ENCODE peak calls at places on chromosome 21, in four cellular contexts. V, L, T and S are unnamed samples. For H3K79me2, the result is how much of the 10 kb centered on the place peaks cover.

GRCh38 chr21:34861302-34861701 is 187.8 kb downstream of the RUNX1 start:
- DNase-seq in T (no peak), V (no peak), L (no peak), S (no peak)

GRCh38 chr21:39845581-39846130 is 21.6 kb upstream of the PCP4 start:
- DNase-seq in V (no peak), T (no peak), L (no peak), S (no peak)

GRCh38 chr21:31554511-31555022 is 104.9 kb upstream of the SOD1 start:
- DNase-seq in T (no peak), V (no peak), L (no peak), S (no peak)

GRCh38 chr21:17466166-17466565 is 46.7 kb upstream of the CXADR start:
- DNase-seq in L (no peak), V (no peak), T (peak), S (no peak)

GRCh38 chr21:20306836-20307235 is 691.4 kb upstream of the NCAM2 start:
- DNase-seq in L (no peak), T (no peak), V (no peak), S (no peak)

GRCh38 chr21:45868488-45868887 is 113.1 kb upstream of the COL6A1 start:
- DNase-seq in L (no peak), V (no peak), T (no peak), S (no peak)

GRCh38 chr21:44982558-44983244 is 42.9 kb downstream of the SLX9 start:
- DNase-seq in V (no peak), L (no peak), T (peak), S (peak)

GRCh38 chr21:26715878-26716506 is 129.2 kb downstream of the ADAMTS1 start:
- DNase-seq in L (peak), V (peak), T (peak), S (peak)

GRCh38 chr21:46005081-46005480 is 23.5 kb downstream of the COL6A1 start:
- DNase-seq in V (peak), T (no peak), L (no peak), S (no peak)

GRCh38 chr21:34639882-34640788 is 25.2 kb upstream of the RCAN1 start:
- DNase-seq in V (no peak), T (no peak), L (peak), S (no peak)

GRCh38 chr21:27026501-27026900 is 59.6 kb upstream of the ADAMTS5 start:
- DNase-seq in V (no peak), T (no peak), L (no peak), S (no peak)

GRCh38 chr21:45303111-45303615 is 15.5 kb upstream of the POFUT2 start:
- DNase-seq in T (no peak), V (no peak), L (no peak), S (no peak)

GRCh38 chr21:45977396-45977795 is 4.2 kb upstream of the COL6A1 start:
- DNase-seq in V (peak), T (no peak), L (no peak), S (no peak)

GRCh38 chr21:31566611-31567010 is 92.9 kb upstream of the SOD1 start:
- DNase-seq in T (no peak), L (no peak), V (no peak), S (no peak)

GRCh38 chr21:46227811-46228344 is 696 bp downstream of the LSS start:
- DNase-seq in V (no peak), L (no peak), T (no peak), S (peak)

GRCh38 chr21:33441489-33442477 is 38.0 kb downstream of the TMEM50B start:
- DNase-seq in T (no peak), L (no peak), V (no peak), S (no peak)

GRCh38 chr21:29342394-29342957 is 43.8 kb downstream of the BACH1 start:
- DNase-seq in V (peak), L (no peak), T (no peak), S (peak)

GRCh38 chr21:44820851-44821250 is 3.0 kb upstream of the SUMO3 start:
- DNase-seq in V (no peak), T (no peak), L (no peak), S (no peak)

GRCh38 chr21:45970674-45971486 is 10.7 kb upstream of the COL6A1 start:
- DNase-seq in T (peak), V (peak), L (peak), S (peak)

GRCh38 chr21:14321042-14321441 is 61.9 kb downstream of the HSPA13 start:
- DNase-seq in V (no peak), T (no peak), L (no peak), S (no peak)

GRCh38 chr21:33069994-33070811 is at the start of gene OLIG1:
- DNase-seq in L (no peak), V (peak), T (no peak), S (peak)

DNA sequence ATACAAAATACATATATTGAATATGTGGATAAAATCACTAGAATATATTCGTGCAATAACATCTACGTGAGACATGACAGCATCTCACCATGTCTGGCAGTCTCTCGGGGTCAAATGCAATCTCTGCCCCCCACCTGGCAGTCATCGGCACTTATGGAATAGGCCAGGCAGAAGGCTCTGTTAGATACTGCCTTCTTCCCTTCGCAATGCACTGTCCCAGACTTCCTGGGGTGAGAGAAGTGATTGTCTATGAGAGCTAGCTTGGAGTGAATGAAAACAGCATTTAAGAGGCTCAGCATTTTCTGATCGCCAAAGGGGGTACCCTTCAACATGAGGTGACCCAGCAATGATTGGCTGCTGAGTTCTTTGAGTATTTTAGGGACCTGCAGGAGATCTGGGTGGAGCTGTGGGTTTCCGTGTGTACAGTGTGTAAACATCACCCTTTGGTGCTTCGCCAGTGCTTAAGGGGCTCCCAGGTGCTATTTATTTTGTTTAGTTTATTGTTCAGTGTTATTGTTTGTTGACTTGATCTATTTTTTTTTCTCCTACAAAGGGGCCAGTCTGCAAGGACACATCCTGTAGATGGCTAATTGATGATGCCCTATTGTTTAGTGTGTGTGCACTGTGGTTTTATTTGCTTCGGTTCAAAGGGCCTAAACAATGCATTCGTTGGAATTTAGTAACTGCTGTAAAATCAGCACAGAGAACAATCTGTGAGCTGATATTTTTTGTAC is 10.2 kb downstream of the ERG start:
- DNase-seq in T (no peak), L (no peak), V (no peak), S (peak)
- TF ChIP-seq POLR2AphosphoS5 in T (no peak), L (no peak), V (no peak), S (peak)

GRCh38 chr21:43779660-43780059 is 3.6 kb upstream of the CSTB start:
- DNase-seq in V (no peak), L (no peak), T (no peak), S (no peak)
- H3K9ac ChIP-seq in V (no peak), L (no peak), T (no peak), S (no peak)

GRCh38 chr21:41868062-41868710 is 11.0 kb downstream of the PRDM15 start:
- DNase-seq in L (no peak), V (no peak), T (no peak), S (no peak)
- H3K79me2 ChIP-seq in L (under half), V (under half), T (under half), S (under half)

DNA sequence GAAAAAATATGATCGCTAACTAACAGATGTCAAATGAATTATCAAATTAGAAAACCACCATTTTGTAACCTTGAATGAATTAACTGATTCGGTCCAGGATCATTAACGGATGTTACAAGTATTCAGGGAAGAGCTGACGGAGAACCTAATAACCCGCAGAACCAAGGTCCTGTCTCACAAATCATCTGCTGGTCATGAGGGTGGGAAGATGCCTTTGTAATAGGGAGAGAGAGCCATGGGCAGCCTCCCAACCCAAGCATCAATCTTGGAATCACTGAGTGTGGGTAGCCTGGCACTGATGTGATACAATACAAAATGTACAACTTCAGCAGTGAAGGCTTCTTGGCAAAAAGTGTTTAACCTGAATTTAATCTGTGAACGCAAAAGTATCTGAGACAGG is 89.6 kb upstream of the CLDN14 start:
- DNase-seq in V (no peak), L (no peak), T (no peak), S (no peak)
- TF ChIP-seq POLR2AphosphoS5 in V (no peak), L (no peak), T (no peak), S (no peak)